ENCODE peak calls at places on chromosomes 7 and 10, in nine cellular contexts. One of them, this sample, is unnamed.

GRCh38 chr7:44517175-44517574 is 24.0 kb downstream of the NPC1L1 start:
- DNase-seq in HCT116: no peak
- DNase-seq in stomach: no peak
- DNase-seq in spleen: no peak
- DNase-seq in upper lobe of left lung: no peak
- DNase-seq in adrenal gland: no peak
- DNase-seq in heart left ventricle: no peak
- DNase-seq in GM12878: no peak
- DNase-seq in suprapubic skin: no peak
- DNase-seq in this sample: no peak

GRCh38 chr7:151012921-151013347 is 11.4 kb downstream of the ATG9B start:
- DNase-seq in GM12878: no peak
- DNase-seq in stomach: no peak
- DNase-seq in suprapubic skin: no peak
- DNase-seq in adrenal gland: no peak
- DNase-seq in upper lobe of left lung: no peak
- DNase-seq in spleen: no peak
- DNase-seq in HCT116: no peak
- DNase-seq in heart left ventricle: no peak
- DNase-seq in this sample: no peak

GRCh38 chr7:47638679-47639306 is 56.9 kb upstream of the TNS3 start:
- DNase-seq in stomach: peak
- DNase-seq in upper lobe of left lung: peak
- DNase-seq in heart left ventricle: no peak
- DNase-seq in suprapubic skin: no peak
- DNase-seq in HCT116: no peak
- DNase-seq in spleen: no peak
- DNase-seq in GM12878: no peak
- DNase-seq in adrenal gland: no peak
- DNase-seq in this sample: peak

GRCh38 chr7:123624527-123625183 is 23.0 kb downstream of the ASB15 start:
- DNase-seq in suprapubic skin: no peak
- DNase-seq in GM12878: peak
- DNase-seq in spleen: peak
- DNase-seq in heart left ventricle: peak
- DNase-seq in adrenal gland: peak
- DNase-seq in upper lobe of left lung: peak
- DNase-seq in HCT116: no peak
- DNase-seq in stomach: peak
- DNase-seq in this sample: peak

GRCh38 chr7:131869186-131869862 is 312.9 kb upstream of the PODXL start:
- DNase-seq in HCT116: no peak
- DNase-seq in heart left ventricle: no peak
- DNase-seq in upper lobe of left lung: no peak
- DNase-seq in stomach: no peak
- DNase-seq in suprapubic skin: no peak
- DNase-seq in GM12878: no peak
- DNase-seq in adrenal gland: no peak
- DNase-seq in spleen: no peak
- DNase-seq in this sample: no peak

GRCh38 chr10:80268266-80268665 is 21.2 kb downstream of the MAT1A start:
- DNase-seq in suprapubic skin: no peak
- DNase-seq in HCT116: no peak
- DNase-seq in heart left ventricle: no peak
- DNase-seq in upper lobe of left lung: no peak
- DNase-seq in GM12878: no peak
- DNase-seq in stomach: no peak
- DNase-seq in spleen: no peak
- DNase-seq in adrenal gland: no peak
- DNase-seq in this sample: no peak

GRCh38 chr7:7570584-7570983 is 3.9 kb downstream of the MIOS start:
- DNase-seq in GM12878: no peak
- DNase-seq in upper lobe of left lung: no peak
- DNase-seq in HCT116: no peak
- DNase-seq in stomach: no peak
- DNase-seq in heart left ventricle: no peak
- DNase-seq in spleen: no peak
- DNase-seq in suprapubic skin: no peak
- DNase-seq in adrenal gland: no peak
- DNase-seq in this sample: no peak

GRCh38 chr10:119546009-119546408 is 3.5 kb upstream of the RGS10 start:
- DNase-seq in HCT116: no peak
- DNase-seq in upper lobe of left lung: no peak
- DNase-seq in suprapubic skin: no peak
- DNase-seq in heart left ventricle: no peak
- DNase-seq in spleen: no peak
- DNase-seq in stomach: no peak
- DNase-seq in GM12878: no peak
- DNase-seq in adrenal gland: peak
- DNase-seq in this sample: no peak

GRCh38 chr10:99995713-99996112 is 14.0 kb downstream of the DNMBP start:
- DNase-seq in GM12878: no peak
- DNase-seq in suprapubic skin: no peak
- DNase-seq in adrenal gland: no peak
- DNase-seq in heart left ventricle: no peak
- DNase-seq in HCT116: no peak
- DNase-seq in upper lobe of left lung: no peak
- DNase-seq in stomach: no peak
- DNase-seq in spleen: no peak
- DNase-seq in this sample: no peak

GRCh38 chr10:99996934-99997648 is 12.7 kb downstream of the DNMBP start:
- DNase-seq in adrenal gland: no peak
- DNase-seq in upper lobe of left lung: no peak
- DNase-seq in spleen: no peak
- DNase-seq in HCT116: no peak
- DNase-seq in GM12878: no peak
- DNase-seq in heart left ventricle: no peak
- DNase-seq in stomach: no peak
- DNase-seq in suprapubic skin: no peak
- DNase-seq in this sample: no peak

GRCh38 chr10:100000109-100000502 is 9.6 kb downstream of the DNMBP start:
- DNase-seq in suprapubic skin: no peak
- DNase-seq in stomach: no peak
- DNase-seq in spleen: no peak
- DNase-seq in GM12878: no peak
- DNase-seq in HCT116: no peak
- DNase-seq in upper lobe of left lung: no peak
- DNase-seq in heart left ventricle: no peak
- DNase-seq in adrenal gland: no peak
- DNase-seq in this sample: no peak

GRCh38 chr10:99994801-99995200 is 14.9 kb downstream of the DNMBP start:
- DNase-seq in spleen: no peak
- DNase-seq in suprapubic skin: no peak
- DNase-seq in heart left ventricle: no peak
- DNase-seq in stomach: no peak
- DNase-seq in adrenal gland: no peak
- DNase-seq in upper lobe of left lung: no peak
- DNase-seq in HCT116: no peak
- DNase-seq in GM12878: no peak
- DNase-seq in this sample: no peak

DNA sequence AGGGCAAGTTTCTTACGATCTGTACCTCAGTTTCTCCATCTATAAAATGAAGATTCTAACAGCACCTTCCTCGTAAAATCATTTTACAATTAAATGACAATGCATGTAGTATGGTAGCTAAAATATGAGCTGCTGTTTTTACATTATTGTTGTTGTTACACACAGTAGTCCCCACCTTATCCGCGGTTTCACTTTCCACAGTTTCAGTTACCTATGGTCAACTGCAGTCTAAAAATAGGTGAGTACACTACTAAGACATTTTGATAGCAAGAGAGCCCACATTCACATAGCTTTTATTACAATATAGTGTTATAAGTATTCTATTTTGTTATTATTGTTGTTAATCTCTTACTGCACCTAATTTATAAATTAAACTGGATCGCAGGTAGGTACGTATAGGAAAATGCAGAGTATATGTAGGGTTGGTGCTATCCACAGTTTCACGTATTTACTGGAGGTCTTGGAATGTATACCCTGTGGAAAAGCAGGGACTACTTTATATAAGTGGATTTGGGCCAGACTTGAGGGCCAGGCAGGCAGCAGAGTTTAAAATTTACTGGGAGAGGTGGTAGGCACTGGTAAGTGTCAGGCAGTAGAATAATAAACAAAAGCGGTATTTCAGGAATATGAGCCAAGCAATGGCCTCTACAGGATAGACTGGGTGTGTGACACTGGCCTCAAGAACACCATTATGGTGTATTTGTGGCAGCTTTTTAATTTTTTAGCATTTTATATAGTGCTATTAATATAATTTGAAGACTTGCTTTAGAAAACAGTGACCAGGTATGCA is 10.2 kb downstream of the DNMBP start:
- DNase-seq in suprapubic skin: no peak
- DNase-seq in GM12878: no peak
- DNase-seq in adrenal gland: no peak
- DNase-seq in heart left ventricle: no peak
- DNase-seq in stomach: no peak
- DNase-seq in spleen: no peak
- DNase-seq in HCT116: no peak
- DNase-seq in upper lobe of left lung: no peak
- DNase-seq in this sample: no peak
- TF ChIP-seq CTCF in suprapubic skin: no peak
- TF ChIP-seq CTCF in GM12878: no peak
- TF ChIP-seq CTCF in adrenal gland: no peak
- TF ChIP-seq CTCF in heart left ventricle: no peak
- TF ChIP-seq CTCF in stomach: no peak
- TF ChIP-seq CTCF in spleen: no peak
- TF ChIP-seq CTCF in HCT116: no peak
- TF ChIP-seq CTCF in upper lobe of left lung: no peak
- TF ChIP-seq CTCF in this sample: no peak

GRCh38 chr7:119270045-119270464 is 1002.9 kb upstream of the KCND2 start:
- DNase-seq in heart left ventricle: peak
- DNase-seq in GM12878: no peak
- DNase-seq in HCT116: peak
- DNase-seq in suprapubic skin: no peak
- DNase-seq in stomach: peak
- DNase-seq in adrenal gland: peak
- DNase-seq in spleen: peak
- DNase-seq in upper lobe of left lung: peak
- DNase-seq in this sample: peak

GRCh38 chr7:119270644-119271043 is 1002.3 kb upstream of the KCND2 start:
- DNase-seq in suprapubic skin: no peak
- DNase-seq in stomach: no peak
- DNase-seq in spleen: no peak
- DNase-seq in heart left ventricle: no peak
- DNase-seq in upper lobe of left lung: no peak
- DNase-seq in GM12878: no peak
- DNase-seq in adrenal gland: no peak
- DNase-seq in HCT116: no peak
- DNase-seq in this sample: no peak

GRCh38 chr7:119271147-119271779 is 1001.7 kb upstream of the KCND2 start:
- DNase-seq in upper lobe of left lung: no peak
- DNase-seq in spleen: peak
- DNase-seq in adrenal gland: no peak
- DNase-seq in HCT116: no peak
- DNase-seq in heart left ventricle: peak
- DNase-seq in GM12878: no peak
- DNase-seq in stomach: no peak
- DNase-seq in suprapubic skin: no peak
- DNase-seq in this sample: no peak
- TF ChIP-seq POLR2A in upper lobe of left lung: no peak
- TF ChIP-seq POLR2A in spleen: no peak
- TF ChIP-seq POLR2A in adrenal gland: no peak
- TF ChIP-seq POLR2A in HCT116: no peak
- TF ChIP-seq POLR2A in heart left ventricle: no peak
- TF ChIP-seq POLR2A in GM12878: no peak
- TF ChIP-seq POLR2A in stomach: no peak
- TF ChIP-seq POLR2A in suprapubic skin: no peak
- TF ChIP-seq POLR2A in this sample: no peak

GRCh38 chr10:130372866-130373265 is 236.7 kb downstream of the GLRX3 start:
- DNase-seq in HCT116: no peak
- DNase-seq in adrenal gland: no peak
- DNase-seq in stomach: peak
- DNase-seq in suprapubic skin: peak
- DNase-seq in heart left ventricle: no peak
- DNase-seq in upper lobe of left lung: no peak
- DNase-seq in spleen: no peak
- DNase-seq in GM12878: no peak
- DNase-seq in this sample: no peak

GRCh38 chr10:130382031-130382430 is 245.8 kb downstream of the GLRX3 start:
- DNase-seq in GM12878: no peak
- DNase-seq in stomach: no peak
- DNase-seq in HCT116: no peak
- DNase-seq in suprapubic skin: no peak
- DNase-seq in adrenal gland: no peak
- DNase-seq in upper lobe of left lung: peak
- DNase-seq in spleen: no peak
- DNase-seq in heart left ventricle: no peak
- DNase-seq in this sample: no peak

GRCh38 chr10:130380056-130380455 is 243.9 kb downstream of the GLRX3 start:
- DNase-seq in HCT116: no peak
- DNase-seq in spleen: no peak
- DNase-seq in stomach: no peak
- DNase-seq in upper lobe of left lung: no peak
- DNase-seq in suprapubic skin: no peak
- DNase-seq in heart left ventricle: no peak
- DNase-seq in GM12878: no peak
- DNase-seq in adrenal gland: no peak
- DNase-seq in this sample: no peak

GRCh38 chr10:130377986-130378545 is 241.9 kb downstream of the GLRX3 start:
- DNase-seq in suprapubic skin: peak
- DNase-seq in stomach: no peak
- DNase-seq in GM12878: no peak
- DNase-seq in upper lobe of left lung: no peak
- DNase-seq in heart left ventricle: no peak
- DNase-seq in adrenal gland: no peak
- DNase-seq in spleen: no peak
- DNase-seq in HCT116: no peak
- DNase-seq in this sample: no peak

GRCh38 chr10:130378556-130379400 is 242.6 kb downstream of the GLRX3 start:
- DNase-seq in spleen: no peak
- DNase-seq in HCT116: no peak
- DNase-seq in stomach: no peak
- DNase-seq in upper lobe of left lung: no peak
- DNase-seq in suprapubic skin: peak
- DNase-seq in heart left ventricle: no peak
- DNase-seq in GM12878: no peak
- DNase-seq in adrenal gland: no peak
- DNase-seq in this sample: no peak
- TF ChIP-seq CTCF in spleen: no peak
- TF ChIP-seq CTCF in HCT116: peak
- TF ChIP-seq CTCF in stomach: no peak
- TF ChIP-seq CTCF in upper lobe of left lung: no peak
- TF ChIP-seq CTCF in suprapubic skin: no peak
- TF ChIP-seq CTCF in heart left ventricle: no peak
- TF ChIP-seq CTCF in GM12878: no peak
- TF ChIP-seq CTCF in adrenal gland: no peak
- TF ChIP-seq CTCF in this sample: no peak

DNA sequence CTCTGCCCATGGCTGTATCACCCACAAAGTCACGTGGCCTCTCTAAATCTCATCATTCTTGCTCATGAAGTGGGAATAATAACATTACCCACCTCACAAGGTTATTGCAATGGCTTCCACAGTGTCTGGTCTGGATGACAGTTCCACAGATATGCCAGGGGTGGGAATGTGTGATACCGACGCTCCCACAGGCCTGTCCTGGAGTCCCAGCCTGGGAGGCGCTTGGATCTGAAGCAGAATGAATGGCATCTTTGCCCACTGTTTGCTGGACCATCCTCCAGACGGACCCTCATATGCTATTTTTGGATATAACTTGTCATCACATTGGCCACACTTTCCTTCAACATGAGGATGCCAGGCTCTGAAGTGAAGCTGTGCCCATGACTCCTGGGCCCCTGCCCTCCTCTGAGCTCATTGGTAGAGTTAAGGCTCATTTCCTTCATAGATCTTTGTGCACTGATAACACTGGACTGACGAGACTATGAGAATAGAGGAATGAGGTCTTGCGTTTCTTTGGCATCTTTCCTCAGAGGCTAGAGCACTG is 279.8 kb upstream of the ZNF32 start:
- DNase-seq in spleen: no peak
- DNase-seq in stomach: no peak
- DNase-seq in upper lobe of left lung: no peak
- DNase-seq in heart left ventricle: no peak
- DNase-seq in HCT116: no peak
- DNase-seq in GM12878: no peak
- DNase-seq in adrenal gland: no peak
- DNase-seq in suprapubic skin: no peak
- DNase-seq in this sample: no peak
- TF ChIP-seq POLR2A in spleen: no peak
- TF ChIP-seq POLR2A in stomach: no peak
- TF ChIP-seq POLR2A in upper lobe of left lung: no peak
- TF ChIP-seq POLR2A in heart left ventricle: no peak
- TF ChIP-seq POLR2A in HCT116: no peak
- TF ChIP-seq POLR2A in GM12878: no peak
- TF ChIP-seq POLR2A in adrenal gland: no peak
- TF ChIP-seq POLR2A in suprapubic skin: no peak
- TF ChIP-seq POLR2A in this sample: no peak

This sample was measured in ovary.